ENCODE peak calls at places on chromosome 13, in eight cellular contexts. One of them, this sample, is unnamed.

GRCh38 chr13:27920677-27921420 is 1.0 kb downstream of the PDX1 start:
- DNase-seq in coronary artery: no peak
- DNase-seq in HS-5: no peak
- DNase-seq in mucosa of descending colon: peak
- DNase-seq in sigmoid colon: no peak
- DNase-seq in B cell: peak
- DNase-seq in germinal center: no peak
- DNase-seq in NCI-H2081: peak
- DNase-seq in this sample: no peak

GRCh38 chr13:110716235-110716505 is 2.7 kb downstream of the ING1 start:
- DNase-seq in coronary artery: peak
- DNase-seq in HS-5: no peak
- DNase-seq in mucosa of descending colon: peak
- DNase-seq in sigmoid colon: peak
- DNase-seq in B cell: no peak
- DNase-seq in germinal center: no peak
- DNase-seq in NCI-H2081: no peak
- DNase-seq in this sample: no peak

GRCh38 chr13:42153371-42153770 is 104.9 kb downstream of the DGKH start:
- DNase-seq in coronary artery: no peak
- DNase-seq in HS-5: no peak
- DNase-seq in mucosa of descending colon: no peak
- DNase-seq in sigmoid colon: no peak
- DNase-seq in B cell: no peak
- DNase-seq in germinal center: no peak
- DNase-seq in NCI-H2081: no peak
- DNase-seq in this sample: no peak

GRCh38 chr13:24220086-24220703 is 59.7 kb downstream of the SPATA13 start:
- DNase-seq in coronary artery: no peak
- DNase-seq in HS-5: peak
- DNase-seq in mucosa of descending colon: no peak
- DNase-seq in sigmoid colon: no peak
- DNase-seq in B cell: peak
- DNase-seq in germinal center: peak
- DNase-seq in NCI-H2081: peak
- DNase-seq in this sample: no peak

GRCh38 chr13:95185851-95186250 is 115.4 kb downstream of the ABCC4 start:
- DNase-seq in coronary artery: no peak
- DNase-seq in HS-5: no peak
- DNase-seq in mucosa of descending colon: no peak
- DNase-seq in sigmoid colon: no peak
- DNase-seq in B cell: peak
- DNase-seq in germinal center: no peak
- DNase-seq in NCI-H2081: no peak
- DNase-seq in this sample: no peak

GRCh38 chr13:40470665-40471064 is 195.8 kb downstream of the FOXO1 start:
- DNase-seq in coronary artery: no peak
- DNase-seq in HS-5: no peak
- DNase-seq in mucosa of descending colon: no peak
- DNase-seq in sigmoid colon: no peak
- DNase-seq in B cell: no peak
- DNase-seq in germinal center: no peak
- DNase-seq in NCI-H2081: no peak
- DNase-seq in this sample: peak

GRCh38 chr13:99983401-99984133 is 2.0 kb downstream of the ZIC2 start:
- DNase-seq in coronary artery: no peak
- DNase-seq in HS-5: no peak
- DNase-seq in mucosa of descending colon: no peak
- DNase-seq in sigmoid colon: no peak
- DNase-seq in B cell: no peak
- DNase-seq in germinal center: no peak
- DNase-seq in NCI-H2081: peak
- DNase-seq in this sample: no peak

GRCh38 chr13:75294110-75294509 is 187.9 kb downstream of the TBC1D4 start:
- DNase-seq in coronary artery: no peak
- DNase-seq in HS-5: no peak
- DNase-seq in mucosa of descending colon: no peak
- DNase-seq in sigmoid colon: no peak
- DNase-seq in B cell: no peak
- DNase-seq in germinal center: no peak
- DNase-seq in NCI-H2081: no peak
- DNase-seq in this sample: no peak

GRCh38 chr13:51793570-51794273 is 10.2 kb downstream of the DHRS12 start:
- DNase-seq in coronary artery: no peak
- DNase-seq in HS-5: no peak
- DNase-seq in mucosa of descending colon: no peak
- DNase-seq in sigmoid colon: peak
- DNase-seq in B cell: peak
- DNase-seq in germinal center: peak
- DNase-seq in NCI-H2081: no peak
- DNase-seq in this sample: peak

GRCh38 chr13:94435604-94436226 is 43.8 kb downstream of the DCT start:
- DNase-seq in coronary artery: no peak
- DNase-seq in HS-5: no peak
- DNase-seq in mucosa of descending colon: no peak
- DNase-seq in sigmoid colon: no peak
- DNase-seq in B cell: peak
- DNase-seq in germinal center: peak
- DNase-seq in NCI-H2081: peak
- DNase-seq in this sample: no peak

GRCh38 chr13:41271456-41272285 is 8.3 kb upstream of the MTRF1 start:
- DNase-seq in coronary artery: no peak
- DNase-seq in HS-5: no peak
- DNase-seq in mucosa of descending colon: no peak
- DNase-seq in sigmoid colon: no peak
- DNase-seq in B cell: peak
- DNase-seq in germinal center: no peak
- DNase-seq in NCI-H2081: no peak
- DNase-seq in this sample: no peak

GRCh38 chr13:74528751-74529513 is 394.7 kb upstream of the KLF12 start:
- DNase-seq in coronary artery: no peak
- DNase-seq in HS-5: no peak
- DNase-seq in mucosa of descending colon: no peak
- DNase-seq in sigmoid colon: no peak
- DNase-seq in B cell: no peak
- DNase-seq in germinal center: no peak
- DNase-seq in NCI-H2081: no peak
- DNase-seq in this sample: no peak

GRCh38 chr13:112744306-112745021 is 54.6 kb downstream of the ATP11A start:
- DNase-seq in coronary artery: no peak
- DNase-seq in HS-5: peak
- DNase-seq in mucosa of descending colon: no peak
- DNase-seq in sigmoid colon: no peak
- DNase-seq in B cell: no peak
- DNase-seq in germinal center: no peak
- DNase-seq in NCI-H2081: peak
- DNase-seq in this sample: no peak

GRCh38 chr13:96822900-96823299 is 171.4 kb downstream of the OXGR1 start:
- DNase-seq in coronary artery: no peak
- DNase-seq in HS-5: no peak
- DNase-seq in mucosa of descending colon: peak
- DNase-seq in sigmoid colon: no peak
- DNase-seq in B cell: no peak
- DNase-seq in germinal center: no peak
- DNase-seq in NCI-H2081: peak
- DNase-seq in this sample: no peak

GRCh38 chr13:76921516-76921915 is 26.8 kb upstream of the ACOD1 start:
- DNase-seq in coronary artery: no peak
- DNase-seq in HS-5: no peak
- DNase-seq in mucosa of descending colon: no peak
- DNase-seq in sigmoid colon: no peak
- DNase-seq in B cell: no peak
- DNase-seq in germinal center: no peak
- DNase-seq in NCI-H2081: no peak
- DNase-seq in this sample: no peak

GRCh38 chr13:110333837-110334236 is 26.8 kb downstream of the COL4A2 start:
- DNase-seq in coronary artery: no peak
- DNase-seq in HS-5: no peak
- DNase-seq in mucosa of descending colon: no peak
- DNase-seq in sigmoid colon: no peak
- DNase-seq in B cell: no peak
- DNase-seq in germinal center: no peak
- DNase-seq in NCI-H2081: no peak
- DNase-seq in this sample: peak

GRCh38 chr13:50129923-50130685 is 114.9 kb downstream of the KCNRG start:
- DNase-seq in coronary artery: peak
- DNase-seq in HS-5: no peak
- DNase-seq in mucosa of descending colon: peak
- DNase-seq in sigmoid colon: peak
- DNase-seq in B cell: peak
- DNase-seq in germinal center: peak
- DNase-seq in NCI-H2081: no peak
- DNase-seq in this sample: no peak

GRCh38 chr13:103006706-103007426 is 59.4 kb downstream of the SLC10A2 start:
- DNase-seq in coronary artery: no peak
- DNase-seq in HS-5: no peak
- DNase-seq in mucosa of descending colon: no peak
- DNase-seq in sigmoid colon: no peak
- DNase-seq in B cell: peak
- DNase-seq in germinal center: peak
- DNase-seq in NCI-H2081: no peak
- DNase-seq in this sample: no peak

GRCh38 chr13:51833980-51834379 is 11.0 kb downstream of the TMEM272 start:
- DNase-seq in coronary artery: no peak
- DNase-seq in HS-5: no peak
- DNase-seq in mucosa of descending colon: no peak
- DNase-seq in sigmoid colon: no peak
- DNase-seq in B cell: no peak
- DNase-seq in germinal center: no peak
- DNase-seq in NCI-H2081: no peak
- DNase-seq in this sample: no peak

GRCh38 chr13:33340631-33341030 is 55.1 kb upstream of the STARD13 start:
- DNase-seq in coronary artery: no peak
- DNase-seq in HS-5: no peak
- DNase-seq in mucosa of descending colon: no peak
- DNase-seq in sigmoid colon: no peak
- DNase-seq in B cell: no peak
- DNase-seq in germinal center: no peak
- DNase-seq in NCI-H2081: no peak
- DNase-seq in this sample: no peak

GRCh38 chr13:29005035-29005434 is 184.9 kb downstream of the MTUS2 start:
- DNase-seq in coronary artery: no peak
- DNase-seq in HS-5: no peak
- DNase-seq in mucosa of descending colon: no peak
- DNase-seq in sigmoid colon: no peak
- DNase-seq in B cell: no peak
- DNase-seq in germinal center: no peak
- DNase-seq in NCI-H2081: no peak
- DNase-seq in this sample: no peak

GRCh38 chr13:24605923-24606372 is 74.3 kb upstream of the ATP12A start:
- DNase-seq in coronary artery: no peak
- DNase-seq in HS-5: peak
- DNase-seq in mucosa of descending colon: peak
- DNase-seq in sigmoid colon: no peak
- DNase-seq in B cell: no peak
- DNase-seq in germinal center: no peak
- DNase-seq in NCI-H2081: no peak
- DNase-seq in this sample: no peak